ENCODE peak calls at places on chromosomes 2 and 18, in six cellular contexts. S is Peyer's patch, L is GM23338, A is mammary epithelial cell, E is RWPE2, U is neural crest cell. M is an unnamed sample.

GRCh38 chr2:136362676-136363390 is 244.9 kb upstream of the CXCR4 start:
- DNase-seq in U (no peak), L (no peak), S (no peak), E (no peak), A (peak; percentile 79), M (no peak)

GRCh38 chr2:172225786-172226185 is 123.1 kb upstream of the DLX2 start:
- DNase-seq in A (no peak), L (no peak), S (no peak), U (no peak), E (no peak), M (no peak)

GRCh38 chr2:67879586-67880290 is 183.1 kb downstream of the C1D start:
- DNase-seq in S (no peak), L (no peak), E (no peak), U (no peak), A (peak; percentile 81), M (no peak)

GRCh38 chr2:32009479-32010256 is 1.1 kb downstream of the MEMO1 start:
- DNase-seq in L (peak; percentile 50), S (peak; percentile 71), U (peak; percentile 28), E (no peak), A (peak; percentile 21), M (peak; percentile 94)

GRCh38 chr18:8507361-8507760 is 101.9 kb upstream of the RAB12 start:
- DNase-seq in A (no peak), E (no peak), L (peak; percentile 60), U (peak; percentile 8), S (no peak), M (no peak)

GRCh38 chr2:187302619-187303018 is 145.4 kb downstream of the CALCRL start:
- DNase-seq in U (no peak), A (peak; percentile 1), S (no peak), E (no peak), L (no peak), M (no peak)

GRCh38 chr2:17538022-17538843 is 2.3 kb upstream of the VSNL1 start:
- DNase-seq in S (no peak), L (peak; percentile 86), A (peak; percentile 14), E (no peak), U (no peak), M (no peak)

GRCh38 chr2:128809256-128809636 is 490.6 kb upstream of the HS6ST1 start:
- DNase-seq in E (no peak), L (no peak), A (peak; percentile 88), S (no peak), U (no peak), M (no peak)

GRCh38 chr18:75111673-75112485 is 97.1 kb downstream of the PTGR3 start:
- DNase-seq in A (peak; percentile 19), U (no peak), E (no peak), L (no peak), S (no peak), M (no peak)

GRCh38 chr2:1717129-1717528 is 27.2 kb downstream of the PXDN start:
- DNase-seq in S (no peak), E (no peak), L (no peak), U (no peak), A (peak; percentile 99), M (no peak)

GRCh38 chr2:192546566-192546965 is 351.8 kb upstream of the TMEFF2 start:
- DNase-seq in U (no peak), S (no peak), L (no peak), A (peak; percentile 39), E (no peak), M (no peak)

GRCh38 chr2:37306024-37306423 is 18.6 kb downstream of the PRKD3 start:
- DNase-seq in S (no peak), A (no peak), U (no peak), L (no peak), E (no peak), M (no peak)

GRCh38 chr18:58020567-58021107 is 23.4 kb upstream of the NEDD4L start:
- DNase-seq in S (peak; percentile 54), L (no peak), A (no peak), U (no peak), E (no peak), M (no peak)

GRCh38 chr2:186575302-186575701 is 14.6 kb upstream of the ITGAV start:
- DNase-seq in L (peak; percentile 49), E (peak; percentile 71), U (no peak), S (no peak), A (peak; percentile 97), M (no peak)

DNA sequence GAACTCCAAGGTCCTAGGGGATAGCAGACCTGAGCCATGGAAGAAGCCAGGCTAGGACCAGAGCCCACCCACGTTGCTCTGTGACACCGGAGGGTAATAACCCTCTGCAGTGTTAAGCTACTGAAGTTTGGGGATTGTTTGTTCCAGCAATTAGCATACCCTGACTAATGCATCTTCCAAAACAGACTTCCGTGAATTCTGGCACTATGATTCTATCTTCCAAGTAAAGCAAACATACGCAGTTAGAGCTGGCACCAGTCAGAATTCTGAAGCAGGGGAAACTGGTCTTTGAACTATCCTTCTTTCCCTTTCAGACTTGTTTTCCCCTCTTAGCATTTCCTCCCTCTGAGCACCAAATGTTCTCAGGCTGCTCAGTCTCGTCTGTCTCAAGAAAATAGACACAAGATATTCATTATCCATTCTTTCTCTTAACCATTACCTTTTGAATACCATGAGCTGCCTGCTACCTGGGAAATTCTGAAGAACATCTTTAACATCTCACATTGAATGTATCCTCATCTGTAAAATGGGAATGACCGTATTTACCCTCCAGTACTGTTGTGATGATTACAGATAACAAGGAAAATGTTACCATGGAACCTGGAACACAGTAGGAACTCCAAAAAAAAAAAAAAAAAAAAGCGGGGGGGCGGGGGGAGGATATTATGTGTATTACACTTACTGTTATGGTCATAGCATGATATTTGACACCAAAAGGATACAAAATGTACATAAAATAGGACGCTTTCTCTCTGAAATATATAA is 108.2 kb downstream of the TCF4 start:
- DNase-seq in A (no peak), S (no peak), U (no peak), L (no peak), E (no peak), M (no peak)
- TF ChIP-seq CTCF in A (no peak), S (no peak), U (no peak), L (no peak), E (no peak), M (no peak)

DNA sequence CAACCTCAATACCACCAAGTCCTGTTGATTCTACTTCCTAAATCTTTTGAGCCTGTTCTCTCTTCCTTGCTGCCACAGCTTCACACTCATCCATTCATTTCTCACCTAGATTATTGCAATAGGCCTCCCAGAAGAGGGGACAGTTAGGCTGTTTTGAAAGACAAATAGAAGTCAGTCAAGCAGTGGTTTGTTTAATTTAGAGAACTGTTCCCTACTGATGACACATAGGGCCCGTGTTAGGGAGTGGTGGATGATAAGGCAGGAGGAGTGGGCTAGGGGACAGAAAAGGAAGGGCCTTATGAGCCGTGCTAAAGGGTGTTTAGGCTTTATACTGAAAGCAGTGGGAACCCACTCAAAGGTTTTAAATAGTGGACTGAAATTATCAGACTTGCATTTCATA is 59.6 kb upstream of the ZFP36L2 start:
- DNase-seq in S (no peak), E (no peak), L (no peak), A (no peak), U (no peak), M (no peak)
- TF ChIP-seq CTCF in S (no peak), E (no peak), L (no peak), A (no peak), U (no peak), M (no peak)

GRCh38 chr18:28995319-28995718 is 818.4 kb upstream of the CDH2 start:
- DNase-seq in S (no peak), U (no peak), A (no peak), L (no peak), E (no peak), M (no peak)
- TF ChIP-seq CTCF in S (no peak), U (peak; percentile 39), A (peak; percentile 62), L (peak; percentile 50), E (peak; percentile 42), M (peak; percentile 67)

GRCh38 chr18:59142274-59142673 is 2.6 kb downstream of the SEC11C start:
- DNase-seq in S (no peak), U (no peak), E (no peak), A (no peak), L (no peak), M (no peak)
- TF ChIP-seq CTCF in S (no peak), U (no peak), E (no peak), A (no peak), L (no peak), M (no peak)

M was measured in chondrocyte.